ENCODE peak calls at places on chromosomes 6 and 20, in six cellular contexts. Y, P, N, M, O and C are unnamed samples.

GRCh38 chr6:17298257-17298656 is 17.1 kb downstream of the RBM24 start:
- DNase-seq in Y (no peak), P (no peak), N (no peak), M (no peak), O (no peak), C (no peak)

GRCh38 chr6:27902335-27903314 is 9.6 kb downstream of the OR2B2 start:
- DNase-seq in Y (peak), P (peak), N (peak), M (peak), O (peak), C (no peak)

GRCh38 chr20:1204547-1204946 is 1.3 kb downstream of the C20orf202 start:
- DNase-seq in Y (no peak), P (no peak), N (no peak), M (no peak), O (no peak), C (no peak)

GRCh38 chr6:155224031-155224451 is 39.8 kb upstream of the CLDN20 start:
- DNase-seq in Y (no peak), P (no peak), N (no peak), M (peak), O (peak), C (peak)

GRCh38 chr20:63154395-63154794 is 61.5 kb downstream of the YTHDF1 start:
- DNase-seq in Y (no peak), P (no peak), N (no peak), M (no peak), O (no peak), C (no peak)

GRCh38 chr20:23061713-23062561 is 12.5 kb upstream of the THBD start:
- DNase-seq in Y (peak), P (peak), N (no peak), M (no peak), O (no peak), C (no peak)

GRCh38 chr6:71419217-71419953 is 130.8 kb downstream of the OGFRL1 start:
- DNase-seq in Y (no peak), P (peak), N (no peak), M (no peak), O (no peak), C (no peak)

GRCh38 chr20:35001596-35002362 is 46.1 kb downstream of the MYH7B start:
- DNase-seq in Y (no peak), P (no peak), N (no peak), M (no peak), O (no peak), C (no peak)

GRCh38 chr20:41249371-41249770 is 68.2 kb downstream of the ZHX3 start:
- DNase-seq in Y (peak), P (peak), N (peak), M (peak), O (no peak), C (peak)

GRCh38 chr20:23187759-23188158 is 101.6 kb upstream of the CD93 start:
- DNase-seq in Y (no peak), P (peak), N (peak), M (no peak), O (no peak), C (no peak)

GRCh38 chr20:34636648-34637047 is 40.2 kb downstream of the PIGU start:
- DNase-seq in Y (no peak), P (no peak), N (no peak), M (no peak), O (no peak), C (no peak)

GRCh38 chr6:123022980-123023379 is 26.9 kb downstream of the CLVS2 start:
- DNase-seq in Y (no peak), P (no peak), N (no peak), M (no peak), O (no peak), C (peak)

GRCh38 chr6:44228836-44229235 is 5.4 kb downstream of the SLC29A1 start:
- DNase-seq in Y (no peak), P (no peak), N (no peak), M (peak), O (no peak), C (no peak)

GRCh38 chr6:10163159-10163962 is 251.5 kb downstream of the TFAP2A start:
- DNase-seq in Y (no peak), P (no peak), N (peak), M (no peak), O (no peak), C (no peak)

GRCh38 chr6:24982231-24982630 is 46.5 kb upstream of the RIPOR2 start:
- DNase-seq in Y (no peak), P (no peak), N (no peak), M (no peak), O (no peak), C (no peak)

GRCh38 chr6:19921821-19922220 is 84.7 kb downstream of the ID4 start:
- DNase-seq in Y (no peak), P (no peak), N (no peak), M (no peak), O (no peak), C (no peak)

GRCh38 chr6:94636780-94637385 is 940.5 kb upstream of the MANEA start:
- DNase-seq in Y (no peak), P (no peak), N (no peak), M (no peak), O (no peak), C (no peak)

GRCh38 chr6:8556370-8557018 is 121.1 kb upstream of the SLC35B3 start:
- DNase-seq in Y (no peak), P (no peak), N (no peak), M (no peak), O (no peak), C (peak)

GRCh38 chr20:22744341-22745193 is 160.2 kb upstream of the FOXA2 start:
- DNase-seq in Y (peak), P (no peak), N (no peak), M (no peak), O (no peak), C (no peak)

GRCh38 chr6:158047120-158047518 is 65.5 kb downstream of the SYNJ2 start:
- DNase-seq in Y (no peak), P (no peak), N (no peak), M (no peak), O (no peak), C (no peak)

GRCh38 chr6:133991096-133991593 is 38.1 kb downstream of the TBPL1 start:
- DNase-seq in Y (no peak), P (no peak), N (no peak), M (no peak), O (no peak), C (peak)

GRCh38 chr6:3873051-3873450 is 23.9 kb downstream of the FAM50B start:
- DNase-seq in Y (no peak), P (no peak), N (no peak), M (no peak), O (no peak), C (no peak)

GRCh38 chr20:50797142-50797541 is 2.3 kb downstream of the BCAS4 start:
- DNase-seq in Y (no peak), P (no peak), N (no peak), M (no peak), O (no peak), C (no peak)

GRCh38 chr6:167683028-167683862 is 143.5 kb upstream of the AFDN start:
- DNase-seq in Y (peak), P (peak), N (peak), M (no peak), O (no peak), C (peak)

GRCh38 chr6:6981923-6982322 is 125.8 kb upstream of the RREB1 start:
- DNase-seq in Y (no peak), P (no peak), N (no peak), M (no peak), O (no peak), C (no peak)

GRCh38 chr6:82397962-82398692 is 34.5 kb downstream of the TPBG start:
- DNase-seq in Y (no peak), P (no peak), N (no peak), M (no peak), O (no peak), C (no peak)

GRCh38 chr6:30615958-30616810 is 859 bp downstream of the PPP1R10 start:
- DNase-seq in Y (no peak), P (no peak), N (peak), M (no peak), O (peak), C (no peak)

GRCh38 chr20:52454660-52455059 is 263.1 kb upstream of the ZFP64 start:
- DNase-seq in Y (no peak), P (no peak), N (no peak), M (no peak), O (no peak), C (no peak)

GRCh38 chr20:4671015-4671414 is 50.7 kb upstream of the PRND start:
- DNase-seq in Y (no peak), P (no peak), N (no peak), M (no peak), O (no peak), C (no peak)

GRCh38 chr6:152232494-152233151 is 404.5 kb downstream of the SYNE1 start:
- DNase-seq in Y (no peak), P (peak), N (no peak), M (no peak), O (no peak), C (no peak)

GRCh38 chr20:62507991-62508640 is 32.3 kb upstream of the GATA5 start:
- DNase-seq in Y (no peak), P (no peak), N (no peak), M (no peak), O (no peak), C (no peak)

GRCh38 chr6:52596371-52597028 is 19.6 kb upstream of the TRAM2 start:
- DNase-seq in Y (no peak), P (no peak), N (no peak), M (no peak), O (no peak), C (no peak)

GRCh38 chr6:75770844-75771243 is 21.8 kb downstream of the MYO6 start:
- DNase-seq in Y (no peak), P (no peak), N (no peak), M (no peak), O (no peak), C (no peak)

GRCh38 chr6:9140181-9140580 is 704.8 kb upstream of the SLC35B3 start:
- DNase-seq in Y (no peak), P (no peak), N (peak), M (no peak), O (no peak), C (no peak)

GRCh38 chr6:13278184-13278583 is 50.2 kb downstream of the TBC1D7 start:
- DNase-seq in Y (no peak), P (no peak), N (no peak), M (no peak), O (peak), C (no peak)

GRCh38 chr20:55782861-55783260 is 222.5 kb downstream of the CBLN4 start:
- DNase-seq in Y (no peak), P (no peak), N (no peak), M (no peak), O (no peak), C (no peak)

GRCh38 chr6:32819729-32820128 is 2.9 kb upstream of the HLA-DOB start:
- DNase-seq in Y (no peak), P (no peak), N (no peak), M (no peak), O (no peak), C (peak)

GRCh38 chr6:137571854-137572253 is 77.7 kb upstream of the OLIG3 start:
- DNase-seq in Y (no peak), P (no peak), N (no peak), M (peak), O (peak), C (no peak)
- TF ChIP-seq CTCF in Y (no peak), P (peak), N (no peak), M (peak), O (peak), C (peak)

GRCh38 chr6:63066053-63066704 is 145.1 kb upstream of the FKBP1C start:
- DNase-seq in Y (no peak), P (no peak), N (no peak), M (peak), O (no peak), C (no peak)
- TF ChIP-seq CTCF in Y (no peak), P (no peak), N (no peak), M (peak), O (no peak), C (no peak)

DNA sequence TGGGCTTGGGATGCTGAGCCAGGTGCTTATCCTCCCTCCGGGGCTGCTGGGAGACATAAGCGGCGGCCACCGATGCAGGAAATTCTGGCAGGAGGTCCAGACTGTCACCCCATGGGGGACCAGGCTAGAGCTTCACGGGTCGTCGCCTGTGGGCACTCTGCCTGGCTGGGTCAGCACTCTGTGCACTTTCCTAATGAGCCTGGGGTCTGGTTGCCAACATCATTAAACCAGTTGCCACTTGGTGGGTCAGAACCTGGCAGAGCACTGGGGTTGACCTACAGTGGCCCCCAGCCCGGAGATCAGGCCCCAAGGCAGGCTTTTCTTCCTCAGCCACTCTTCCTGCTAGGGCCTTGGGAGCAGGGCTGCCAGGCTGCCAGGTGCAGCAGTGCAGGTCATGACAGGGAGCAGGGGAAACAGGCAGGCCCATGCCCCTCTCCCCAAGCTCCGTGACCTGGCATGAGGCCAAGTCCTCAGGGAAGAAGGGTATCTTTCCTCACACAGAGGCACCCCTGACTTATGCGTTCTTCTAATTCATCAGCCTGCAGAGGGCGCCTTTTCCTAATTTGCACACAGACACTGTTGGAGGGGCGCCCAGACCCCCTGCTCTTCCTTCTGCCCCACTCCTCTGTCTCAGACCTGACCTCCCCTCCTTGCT is 154.5 kb upstream of the MLN start:
- DNase-seq in Y (no peak), P (no peak), N (no peak), M (no peak), O (no peak), C (no peak)
- TF ChIP-seq CTCF in Y (no peak), P (no peak), N (no peak), M (peak), O (no peak), C (peak)

GRCh38 chr6:29071831-29072723 is 15.0 kb downstream of the OR2B3 start:
- DNase-seq in Y (no peak), P (no peak), N (no peak), M (peak), O (peak), C (no peak)
- TF ChIP-seq CTCF in Y (no peak), P (no peak), N (no peak), M (peak), O (peak), C (peak)